ENCODE peak calls at places on chromosomes 5 and 9, in six cellular contexts. S is A172, P is ELR, N is EH, V is psoas muscle, L is WERI-Rb-1. F is an unnamed sample.

GRCh38 chr5:168422431-168422830 is 63.8 kb upstream of the RARS1 start:
- DNase-seq in L (no peak), S (no peak), P (peak), V (no peak), N (no peak), F (no peak)

GRCh38 chr9:34463098-34463900 is 4.7 kb downstream of the DNAI1 start:
- DNase-seq in N (peak), P (peak), S (peak), L (no peak), V (no peak), F (peak)

GRCh38 chr5:175216991-175217390 is 227.0 kb downstream of the DRD1 start:
- DNase-seq in L (no peak), V (peak), S (peak), P (no peak), N (peak), F (no peak)

GRCh38 chr9:120904999-120905793 is 21.4 kb downstream of the TRAF1 start:
- DNase-seq in V (no peak), L (no peak), P (no peak), S (no peak), N (no peak), F (no peak)

GRCh38 chr9:133137451-133138231 is 16.6 kb upstream of the RALGDS start:
- DNase-seq in P (no peak), V (peak), N (no peak), S (no peak), L (no peak), F (no peak)

GRCh38 chr5:143955140-143955539 is 143.2 kb downstream of the HMHB1 start:
- DNase-seq in S (no peak), L (no peak), P (no peak), N (peak), V (no peak), F (no peak)

GRCh38 chr9:32350682-32351081 is 33.8 kb upstream of the ACO1 start:
- DNase-seq in S (peak), P (peak), L (no peak), N (peak), V (no peak), F (no peak)

GRCh38 chr9:83962165-83962564 is 17.9 kb downstream of the HNRNPK start:
- DNase-seq in N (peak), S (peak), L (no peak), V (no peak), P (peak), F (no peak)

GRCh38 chr5:135655326-135655725 is 76.5 kb upstream of the CXCL14 start:
- DNase-seq in V (no peak), P (no peak), N (no peak), L (no peak), S (no peak), F (no peak)

GRCh38 chr9:123069010-123069481 is 35.6 kb downstream of the GPR21 start:
- DNase-seq in L (no peak), S (peak), P (no peak), V (no peak), N (peak), F (no peak)